ENCODE peak calls at places on chromosomes 1 and 21, in six cellular contexts. R is OCI-LY7, S is mammary epithelial cell, X is neural progenitor cell, I is keratinocyte, O is PC-9. G is an unnamed sample.

GRCh38 chr1:230002164-230002803 is 64.8 kb upstream of the GALNT2 start:
- DNase-seq in R (no peak), S (no peak), X (peak; percentile 59), I (no peak), O (no peak), G (no peak)

GRCh38 chr1:9840176-9840575 is 16.4 kb upstream of the CLSTN1 start:
- DNase-seq in R (no peak), S (peak; percentile 56), X (no peak), I (no peak), O (no peak), G (no peak)

GRCh38 chr1:154419620-154420020 is 14.5 kb downstream of the IL6R start:
- DNase-seq in R (no peak), S (peak; percentile 81), X (no peak), I (no peak), O (peak; percentile 63), G (no peak)

GRCh38 chr1:82491301-82491986 is 690.7 kb downstream of the ADGRL2 start:
- DNase-seq in R (no peak), S (peak; percentile 3), X (no peak), I (no peak), O (no peak), G (peak; percentile 62)

GRCh38 chr1:113389356-113389952 is 861 bp upstream of the MAGI3 start:
- DNase-seq in R (peak; percentile 2), S (no peak), X (no peak), I (no peak), O (peak; percentile 2), G (peak; percentile 2)

GRCh38 chr1:114164840-114165543 is 11.3 kb upstream of the SYT6 start:
- DNase-seq in R (no peak), S (no peak), X (no peak), I (no peak), O (no peak), G (no peak)

GRCh38 chr1:173523329-173523728 is 46.2 kb downstream of the PRDX6 start:
- DNase-seq in R (no peak), S (no peak), X (no peak), I (no peak), O (no peak), G (no peak)

GRCh38 chr1:43970502-43970901 is 692 bp downstream of the DPH2 start:
- DNase-seq in R (no peak), S (no peak), X (no peak), I (no peak), O (no peak), G (no peak)

GRCh38 chr1:177784394-177784793 is 185.5 kb downstream of the SEC16B start:
- DNase-seq in R (no peak), S (no peak), X (no peak), I (no peak), O (no peak), G (no peak)

GRCh38 chr1:158652721-158653334 is 33.7 kb downstream of the SPTA1 start:
- DNase-seq in R (no peak), S (no peak), X (no peak), I (no peak), O (no peak), G (peak; percentile 26)

GRCh38 chr1:12582649-12583048 is 35.4 kb downstream of the DHRS3 start:
- DNase-seq in R (no peak), S (no peak), X (no peak), I (no peak), O (no peak), G (no peak)

GRCh38 chr1:12580054-12580887 is 37.7 kb downstream of the DHRS3 start:
- DNase-seq in R (no peak), S (no peak), X (no peak), I (no peak), O (no peak), G (no peak)

GRCh38 chr1:12577020-12577419 is 41.0 kb downstream of the DHRS3 start:
- DNase-seq in R (no peak), S (no peak), X (no peak), I (no peak), O (no peak), G (no peak)

GRCh38 chr1:12581179-12581578 is 36.8 kb downstream of the DHRS3 start:
- DNase-seq in R (no peak), S (no peak), X (no peak), I (no peak), O (no peak), G (no peak)

GRCh38 chr1:12578860-12579422 is 39.1 kb downstream of the DHRS3 start:
- DNase-seq in R (no peak), S (no peak), X (no peak), I (no peak), O (no peak), G (no peak)
- H3K4me2 ChIP-seq in R (no peak overlapping the region), S (no peak overlapping the region), X (no peak overlapping the region), I (no peak overlapping the region), O (no peak overlapping the region), G (no peak overlapping the region)

GRCh38 chr1:241586905-241587532 is 53.1 kb downstream of the CHML start:
- DNase-seq in R (no peak), S (no peak), X (no peak), I (no peak), O (no peak), G (no peak)
- H3K79me2 ChIP-seq in R (no peaks in the 10 kb centered on the region), S (no peaks in the 10 kb centered on the region), X (no peaks in the 10 kb centered on the region), I (no peaks in the 10 kb centered on the region), O (no peaks in the 10 kb centered on the region), G (no peaks in the 10 kb centered on the region)

GRCh38 chr21:34076835-34077234 is 3.5 kb downstream of the MRPS6 start:
- DNase-seq in R (no peak), S (no peak), X (no peak), I (no peak), O (no peak), G (no peak)
- H3K4me2 ChIP-seq in R (peak overlapping the region; percentile 99), S (no peak overlapping the region), X (peak overlapping the region; percentile 85), I (no peak overlapping the region), O (no peak overlapping the region), G (no peak overlapping the region)

DNA sequence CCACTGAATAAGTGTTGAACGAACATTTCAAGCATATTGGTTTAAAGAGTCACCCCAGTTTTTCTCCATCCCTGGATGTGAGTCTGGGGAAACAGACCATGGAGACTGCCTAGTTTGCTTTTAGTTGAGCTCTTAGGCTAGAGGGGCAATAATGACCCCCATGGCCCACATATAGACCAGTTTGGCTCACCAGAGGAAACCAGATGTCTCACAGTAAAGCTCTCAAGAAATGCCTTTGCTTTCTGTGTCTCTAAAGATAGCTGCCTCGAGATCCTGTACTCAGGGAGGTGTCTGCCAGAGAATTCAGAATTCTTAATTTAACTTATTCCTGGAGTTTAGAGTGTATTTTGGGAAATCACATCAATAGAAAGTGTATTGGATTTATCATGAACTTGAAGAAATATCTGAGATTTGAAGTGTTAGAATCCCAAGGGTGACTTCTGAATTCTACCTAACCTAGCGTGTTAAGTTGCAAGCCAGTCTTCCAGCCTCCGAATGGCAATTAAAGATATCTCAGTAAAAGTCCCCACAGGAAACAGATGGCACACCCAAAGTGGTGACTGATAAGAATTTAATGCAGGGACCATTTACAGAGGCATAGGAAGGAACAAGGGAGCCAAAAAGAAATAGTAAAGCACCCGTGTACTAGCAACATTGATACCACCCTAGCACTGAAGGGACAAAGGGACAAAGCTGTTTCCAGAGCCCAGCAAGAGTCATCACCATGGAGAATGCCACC is 37.1 kb downstream of the STYXL2 start:
- DNase-seq in R (no peak), S (no peak), X (no peak), I (no peak), O (no peak), G (no peak)
- H3K79me2 ChIP-seq in R (no peaks in the 10 kb centered on the region), S (no peaks in the 10 kb centered on the region), X (no peaks in the 10 kb centered on the region), I (no peaks in the 10 kb centered on the region), O (no peaks in the 10 kb centered on the region), G (no peaks in the 10 kb centered on the region)

GRCh38 chr1:15412488-15412800 is 2.8 kb downstream of the EFHD2 start:
- DNase-seq in R (no peak), S (no peak), X (no peak), I (no peak), O (no peak), G (no peak)
- H3K4me2 ChIP-seq in R (no peak overlapping the region), S (no peak overlapping the region), X (no peak overlapping the region), I (peak overlapping the region; percentile 84), O (peak overlapping the region; percentile 94), G (no peak overlapping the region)

G was measured in trophoblast cell.